ENCODE peak calls at places on chromosomes 6 and 20, in four cellular contexts. Y, R, G and A are unnamed samples.

GRCh38 chr6:89948876-89949275 is 54.6 kb downstream of the GJA10 start:
- DNase-seq in G (no peak), R (no peak), Y (no peak), A (no peak)

GRCh38 chr6:114249522-114249921 is 93.3 kb downstream of the HS3ST5 start:
- DNase-seq in G (no peak), Y (no peak), R (no peak), A (no peak)

GRCh38 chr6:23454090-23454998 is 671.7 kb upstream of the NRSN1 start:
- DNase-seq in G (peak), Y (no peak), R (no peak), A (peak)

GRCh38 chr6:148998704-148999103 is 251.9 kb downstream of the UST start:
- DNase-seq in R (no peak), G (no peak), Y (no peak), A (no peak)

GRCh38 chr6:36441307-36441894 is 1.3 kb downstream of the PXT1 start:
- DNase-seq in Y (peak), G (peak), R (peak), A (peak)

GRCh38 chr6:160789263-160790027 is 87.4 kb downstream of the PLG start:
- DNase-seq in R (no peak), G (no peak), Y (no peak), A (no peak)

GRCh38 chr6:110233769-110234374 is 53.6 kb downstream of the CDC40 start:
- DNase-seq in R (no peak), G (peak), Y (no peak), A (no peak)

GRCh38 chr20:35601021-35601973 is 14.3 kb upstream of the SPAG4 start:
- DNase-seq in Y (no peak), R (no peak), G (peak), A (no peak)

GRCh38 chr6:73585566-73586415 is 65.0 kb upstream of the EEF1A1 start:
- DNase-seq in G (peak), R (no peak), Y (peak), A (no peak)

GRCh38 chr6:14640631-14641030 is 523.1 kb downstream of the CD83 start:
- DNase-seq in Y (no peak), G (no peak), R (no peak), A (no peak)

GRCh38 chr6:21186479-21187055 is 407.0 kb upstream of the SOX4 start:
- DNase-seq in Y (no peak), G (no peak), R (no peak), A (no peak)

GRCh38 chr20:41887500-41887899 is 269.3 kb upstream of the CHD6 start:
- DNase-seq in R (no peak), Y (no peak), G (no peak), A (no peak)

GRCh38 chr20:41889125-41889870 is 271.1 kb upstream of the CHD6 start:
- DNase-seq in G (peak), Y (no peak), R (no peak), A (no peak)

GRCh38 chr20:41892031-41892430 is 273.9 kb upstream of the CHD6 start:
- DNase-seq in Y (no peak), R (no peak), G (no peak), A (no peak)

GRCh38 chr20:41888434-41888833 is 270.3 kb upstream of the CHD6 start:
- DNase-seq in Y (no peak), R (no peak), G (no peak), A (no peak)

DNA sequence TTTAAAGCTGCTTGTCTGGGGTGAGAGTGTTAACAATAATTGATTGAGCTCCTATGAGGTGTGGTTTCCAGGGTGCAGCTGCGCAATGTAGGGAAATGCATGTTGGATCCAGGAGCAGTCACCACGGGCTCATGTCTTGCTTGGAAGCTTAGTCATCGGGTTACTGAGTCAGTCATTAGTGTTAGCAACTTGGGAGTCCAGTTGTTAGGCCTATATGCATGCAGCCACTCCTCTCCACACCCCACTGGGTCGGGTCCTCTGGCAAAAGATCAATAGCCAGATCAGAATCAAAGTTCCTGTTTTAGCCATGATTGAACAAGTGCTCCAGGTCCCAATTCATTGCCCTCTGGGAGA is 271.7 kb upstream of the CHD6 start:
- DNase-seq in G (no peak), Y (no peak), R (no peak), A (peak)
- H3K27ac ChIP-seq in G (no peak), Y (no peak), R (no peak), A (no peak)

GRCh38 chr20:10616212-10616611 is 57.6 kb downstream of the JAG1 start:
- DNase-seq in G (no peak), R (no peak), Y (no peak), A (no peak)

GRCh38 chr20:10618611-10619245 is 55.1 kb downstream of the JAG1 start:
- DNase-seq in Y (no peak), G (no peak), R (no peak), A (no peak)

GRCh38 chr20:10622657-10623418 is 51.0 kb downstream of the JAG1 start:
- DNase-seq in R (no peak), G (peak), Y (no peak), A (no peak)

GRCh38 chr20:10621159-10621558 is 52.6 kb downstream of the JAG1 start:
- DNase-seq in G (no peak), R (no peak), Y (no peak), A (no peak)

GRCh38 chr20:10619427-10619826 is 54.4 kb downstream of the JAG1 start:
- DNase-seq in Y (peak), G (peak), R (no peak), A (peak)
- H3K27ac ChIP-seq in Y (peak), G (no peak), R (no peak), A (peak)

GRCh38 chr20:50406610-50407136 is 103.5 kb upstream of the PTPN1 start:
- DNase-seq in Y (no peak), G (no peak), R (no peak), A (no peak)
- H3K27ac ChIP-seq in Y (no peak), G (no peak), R (no peak), A (no peak)

DNA sequence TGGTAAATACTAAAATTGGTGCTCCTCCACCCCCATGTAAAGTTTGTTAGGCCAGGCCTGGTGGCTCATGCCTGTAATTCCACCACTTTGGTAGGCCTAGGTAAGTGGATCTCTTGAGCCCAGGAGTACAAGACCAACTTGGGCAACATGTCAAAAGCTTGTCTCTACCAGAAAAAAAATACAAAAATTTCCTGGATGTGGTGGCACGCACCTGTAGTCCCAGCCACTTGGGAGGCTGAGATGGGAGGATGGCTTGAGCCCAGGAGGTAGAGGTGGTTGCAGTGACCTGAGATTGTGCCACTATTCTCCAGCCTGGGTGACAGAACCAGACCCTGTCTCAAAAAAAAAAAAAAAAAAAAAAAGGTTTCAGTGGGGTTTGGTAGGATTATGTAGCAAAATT is 41.7 kb downstream of the ITCH start:
- DNase-seq in R (no peak), G (no peak), Y (no peak), A (no peak)
- H3K27ac ChIP-seq in R (no peak), G (no peak), Y (peak), A (no peak)